ENCODE peak calls at places on chromosome 3, in four cellular contexts. D is OCI-LY7, M is H9, V is IMR-90. Q is an unnamed sample.

GRCh38 chr3:78878011-78878410 is 889.8 kb downstream of the ROBO1 start:
- DNase-seq in M (no peak), V (peak), D (no peak), Q (peak)

GRCh38 chr3:46208167-46208704 is at the start of gene CCR1:
- DNase-seq in V (peak), D (peak), M (peak), Q (peak)

GRCh38 chr3:25090869-25091453 is 337.1 kb upstream of the RARB start:
- DNase-seq in D (no peak), M (no peak), V (no peak), Q (no peak)

GRCh38 chr3:173501941-173502489 is 104.5 kb downstream of the NLGN1 start:
- DNase-seq in M (no peak), V (peak), D (no peak), Q (peak)

GRCh38 chr3:114389156-114389555 is 95.3 kb downstream of the TIGIT start:
- DNase-seq in V (no peak), M (no peak), D (no peak), Q (no peak)

GRCh38 chr3:62703423-62704167 is 171.6 kb downstream of the CADPS start:
- DNase-seq in V (no peak), M (no peak), D (no peak), Q (peak)

GRCh38 chr3:135516143-135516542 is 449.4 kb upstream of the PPP2R3A start:
- DNase-seq in D (no peak), V (peak), M (peak), Q (peak)

GRCh38 chr3:38168988-38169363 is 3.6 kb downstream of the OXSR1 start:
- DNase-seq in M (no peak), V (peak), D (no peak), Q (peak)

GRCh38 chr3:27758083-27758482 is 36.0 kb upstream of the EOMES start:
- DNase-seq in V (peak), M (no peak), D (no peak), Q (peak)

GRCh38 chr3:119219069-119219468 is 21.6 kb downstream of the B4GALT4 start:
- DNase-seq in D (no peak), V (no peak), M (no peak), Q (no peak)

GRCh38 chr3:98199020-98199419 is 32.5 kb downstream of the OR5H15 start:
- DNase-seq in D (no peak), V (no peak), M (no peak), Q (no peak)

GRCh38 chr3:19543212-19543841 is 390.7 kb downstream of the EFHB start:
- DNase-seq in M (peak), D (peak), V (no peak), Q (no peak)

GRCh38 chr3:4409415-4409814 is 57.7 kb downstream of the SUMF1 start:
- DNase-seq in M (no peak), V (no peak), D (no peak), Q (no peak)

GRCh38 chr3:55492976-55493375 is 5.9 kb upstream of the WNT5A start:
- DNase-seq in M (no peak), V (no peak), D (no peak), Q (no peak)

GRCh38 chr3:46107682-46108081 is 80.4 kb upstream of the XCR1 start:
- DNase-seq in M (no peak), V (no peak), D (no peak), Q (no peak)

GRCh38 chr3:123448503-123449091 is at the start of gene ADCY5:
- DNase-seq in M (peak), D (no peak), V (no peak), Q (no peak)

GRCh38 chr3:123695152-123695551 is 110.3 kb upstream of the HACD2 start:
- DNase-seq in V (no peak), M (no peak), D (no peak), Q (no peak)

GRCh38 chr3:50502584-50503423 is 630 bp downstream of the CACNA2D2 start:
- DNase-seq in M (peak), V (no peak), D (no peak), Q (no peak)

GRCh38 chr3:58998476-58999117 is 51.2 kb downstream of the CFAP20DC start:
- DNase-seq in M (no peak), V (peak), D (no peak), Q (peak)

GRCh38 chr3:45976191-45977091 is 19.2 kb downstream of the FYCO1 start:
- DNase-seq in V (no peak), D (no peak), M (no peak), Q (no peak)

GRCh38 chr3:120615863-120616599 is 19.9 kb downstream of the NDUFB4 start:
- DNase-seq in M (peak), D (no peak), V (peak), Q (peak)

GRCh38 chr3:156643729-156644389 is 30.5 kb upstream of the TIPARP start:
- DNase-seq in D (no peak), V (peak), M (no peak), Q (peak)

GRCh38 chr3:146156060-146156459 is 4.9 kb downstream of the PLOD2 start:
- DNase-seq in M (no peak), D (no peak), V (no peak), Q (no peak)

GRCh38 chr3:154538566-154539360 is 108.8 kb upstream of the GPR149 start:
- DNase-seq in V (no peak), M (no peak), D (no peak), Q (no peak)

GRCh38 chr3:126995926-126996512 is 13.1 kb downstream of the PLXNA1 start:
- DNase-seq in D (no peak), V (no peak), M (no peak), Q (no peak)

GRCh38 chr3:147002721-147003120 is 397.6 kb upstream of the PLSCR5 start:
- DNase-seq in V (no peak), D (no peak), M (no peak), Q (peak)

GRCh38 chr3:190519886-190520285 is 6.0 kb downstream of the IL1RAP start:
- DNase-seq in M (no peak), V (no peak), D (no peak), Q (no peak)

GRCh38 chr3:52405066-52405465 is 39.8 kb downstream of the SEMA3G start:
- DNase-seq in M (no peak), D (no peak), V (no peak), Q (no peak)
- TF ChIP-seq CTCF in M (no peak), D (no peak), V (no peak), Q (no peak)

GRCh38 chr3:23115171-23115877 is 87.8 kb upstream of the UBE2E2 start:
- DNase-seq in M (no peak), V (no peak), D (no peak), Q (no peak)

GRCh38 chr3:23112491-23112890 is 90.6 kb upstream of the UBE2E2 start:
- DNase-seq in V (no peak), D (no peak), M (peak), Q (no peak)

GRCh38 chr3:23114479-23114878 is 88.6 kb upstream of the UBE2E2 start:
- DNase-seq in M (no peak), V (no peak), D (no peak), Q (no peak)

GRCh38 chr3:23111799-23112198 is 91.3 kb upstream of the UBE2E2 start:
- DNase-seq in M (no peak), D (no peak), V (no peak), Q (no peak)

GRCh38 chr3:23113455-23114171 is 89.5 kb upstream of the UBE2E2 start:
- DNase-seq in D (no peak), M (no peak), V (peak), Q (peak)
- H3K4me2 ChIP-seq in D (no peak), M (no peak), V (no peak), Q (no peak)

GRCh38 chr3:187909871-187910270 is 164.6 kb upstream of the BCL6 start:
- DNase-seq in D (no peak), V (no peak), M (no peak), Q (peak)

GRCh38 chr3:187906416-187906815 is 161.1 kb upstream of the BCL6 start:
- DNase-seq in M (no peak), D (no peak), V (no peak), Q (no peak)

GRCh38 chr3:187902938-187903337 is 157.7 kb upstream of the BCL6 start:
- DNase-seq in V (peak), D (peak), M (no peak), Q (no peak)

GRCh38 chr3:187903697-187904096 is 158.4 kb upstream of the BCL6 start:
- DNase-seq in V (no peak), M (no peak), D (no peak), Q (no peak)

DNA sequence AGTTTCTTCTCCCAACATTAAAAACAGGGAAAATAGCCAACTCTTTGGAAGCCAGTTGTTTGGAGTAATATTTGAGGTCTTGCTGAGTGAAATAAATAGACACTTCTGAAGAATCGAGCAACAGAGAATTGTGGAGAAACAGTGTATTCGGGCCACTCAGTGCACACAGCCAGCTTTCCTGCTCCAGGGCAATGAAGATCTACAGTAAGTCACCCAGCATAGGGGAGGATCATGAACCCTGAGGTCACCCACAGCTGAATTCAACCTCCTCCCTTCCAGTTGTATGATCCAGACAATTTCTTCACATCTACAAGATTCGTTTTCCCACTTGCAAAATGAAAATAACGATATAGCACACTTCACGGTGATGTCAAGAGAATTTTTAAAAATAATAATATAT is 161.7 kb upstream of the BCL6 start:
- DNase-seq in M (no peak), D (no peak), V (no peak), Q (no peak)
- H3K27ac ChIP-seq in M (no peak), D (no peak), V (no peak), Q (no peak)

GRCh38 chr3:141077631-141078030 is 26.5 kb downstream of the SPSB4 start:
- DNase-seq in V (no peak), M (no peak), D (no peak), Q (no peak)

GRCh38 chr3:141074529-141074928 is 23.4 kb downstream of the SPSB4 start:
- DNase-seq in M (peak), D (no peak), V (no peak), Q (no peak)

GRCh38 chr3:141076026-141076797 is 25.1 kb downstream of the SPSB4 start:
- DNase-seq in M (no peak), V (no peak), D (no peak), Q (no peak)

GRCh38 chr3:141078200-141078599 is 27.1 kb downstream of the SPSB4 start:
- DNase-seq in D (no peak), M (no peak), V (no peak), Q (no peak)

DNA sequence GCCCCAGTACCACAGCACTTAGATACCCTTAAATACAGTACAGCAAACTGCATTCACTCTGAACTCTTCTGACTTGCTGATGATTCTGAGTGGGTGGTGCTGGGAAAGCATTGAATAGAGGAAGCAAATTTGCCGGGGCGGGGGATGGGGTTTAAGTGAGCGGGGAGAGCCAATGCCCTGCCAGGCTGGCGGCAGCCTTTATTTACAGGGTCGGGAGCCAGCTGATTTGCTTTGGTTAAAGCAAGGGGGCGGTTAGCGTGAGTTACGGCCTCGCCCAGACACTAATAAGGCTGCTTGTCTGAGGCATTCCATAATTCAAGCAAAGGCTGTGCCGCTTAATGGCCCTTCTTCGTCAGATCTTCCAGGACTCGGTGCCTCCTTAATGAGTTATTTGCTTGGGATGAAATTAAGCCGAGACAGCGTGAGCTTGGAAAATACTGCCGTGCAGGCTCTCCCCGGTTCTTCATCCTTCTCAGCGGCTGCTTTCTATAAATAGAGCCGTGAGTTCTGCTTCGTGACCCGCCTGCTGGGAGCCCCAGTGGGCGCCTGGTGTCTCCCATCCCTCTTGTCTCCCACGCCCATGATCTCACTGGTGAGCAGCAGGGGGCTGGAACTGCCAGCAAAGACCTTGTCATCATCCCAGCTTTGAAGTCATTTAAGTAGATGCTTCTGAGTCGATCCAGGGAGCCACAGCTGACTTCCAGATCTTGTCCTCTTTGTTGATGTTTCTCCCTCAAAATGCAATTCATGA is 25.8 kb downstream of the SPSB4 start:
- DNase-seq in D (no peak), V (peak), M (peak), Q (peak)
- TF ChIP-seq CTCF in D (no peak), V (no peak), M (no peak), Q (no peak)

GRCh38 chr3:185549651-185550111 is 2.7 kb downstream of the LIPH start:
- DNase-seq in D (no peak), V (peak), M (no peak), Q (peak)
- H3K4me2 ChIP-seq in D (no peak), V (peak), M (no peak), Q (peak)

DNA sequence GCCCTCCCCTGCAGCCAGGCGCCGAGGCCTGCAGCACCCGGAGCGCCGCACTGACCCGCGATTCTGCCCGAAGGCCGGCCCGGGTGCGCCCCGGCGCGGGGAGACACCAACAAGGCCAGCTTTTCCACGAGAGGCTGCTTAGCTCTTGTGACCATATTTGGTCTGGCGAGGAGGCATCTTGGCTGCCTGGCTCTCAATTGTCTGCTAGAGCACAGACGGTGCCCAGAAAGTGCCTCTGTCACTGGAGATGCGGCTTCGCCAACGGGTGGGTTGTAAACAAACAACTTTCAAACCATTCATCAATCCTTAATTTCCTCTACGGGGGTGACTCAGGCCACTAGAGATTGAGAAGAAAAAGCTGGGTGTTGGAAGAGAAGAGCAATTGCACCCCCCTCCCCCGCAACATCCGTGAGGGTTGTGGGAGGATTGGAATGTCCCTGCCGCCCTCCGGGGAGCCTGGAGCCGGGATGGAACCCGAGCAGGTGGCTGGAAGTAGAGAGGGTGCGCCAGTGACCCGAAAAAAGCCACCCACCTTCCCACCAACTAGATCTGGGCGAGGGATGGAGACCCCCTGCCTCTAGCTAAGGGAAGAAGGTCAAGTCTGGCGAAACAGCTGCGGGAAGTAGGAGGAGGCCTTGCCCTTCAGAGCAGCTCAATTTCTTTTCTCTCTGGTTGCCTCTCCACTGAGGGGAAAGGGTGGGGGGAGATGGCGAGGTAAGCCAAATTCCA is 783 bp upstream of the WWTR1 start:
- DNase-seq in M (peak), V (peak), D (no peak), Q (peak)
- H3K27ac ChIP-seq in M (peak), V (peak), D (no peak), Q (peak)

DNA sequence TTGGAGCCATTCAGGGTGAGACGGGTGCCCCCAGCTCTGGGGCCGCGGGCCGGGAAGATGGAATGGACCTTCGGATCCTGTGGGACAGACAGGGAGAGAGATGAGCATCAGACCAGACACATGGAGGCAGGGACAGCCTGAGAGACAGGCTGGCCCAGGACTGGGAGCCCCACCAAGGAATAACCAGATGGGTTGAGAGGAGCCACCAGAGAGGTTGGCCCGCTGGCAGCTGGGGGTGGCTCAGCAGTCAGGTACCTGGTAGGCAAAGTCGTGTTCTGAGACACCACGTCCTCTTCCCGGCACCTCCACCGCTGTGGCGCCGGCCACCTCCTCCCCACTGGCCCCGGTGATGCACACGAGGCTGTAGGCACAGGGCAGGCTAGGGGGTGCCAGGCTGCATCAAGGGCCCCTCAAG is 13.8 kb downstream of the PLXNB1 start:
- DNase-seq in M (no peak), D (no peak), V (no peak), Q (no peak)
- TF ChIP-seq CTCF in M (no peak), D (no peak), V (no peak), Q (no peak)

DNA sequence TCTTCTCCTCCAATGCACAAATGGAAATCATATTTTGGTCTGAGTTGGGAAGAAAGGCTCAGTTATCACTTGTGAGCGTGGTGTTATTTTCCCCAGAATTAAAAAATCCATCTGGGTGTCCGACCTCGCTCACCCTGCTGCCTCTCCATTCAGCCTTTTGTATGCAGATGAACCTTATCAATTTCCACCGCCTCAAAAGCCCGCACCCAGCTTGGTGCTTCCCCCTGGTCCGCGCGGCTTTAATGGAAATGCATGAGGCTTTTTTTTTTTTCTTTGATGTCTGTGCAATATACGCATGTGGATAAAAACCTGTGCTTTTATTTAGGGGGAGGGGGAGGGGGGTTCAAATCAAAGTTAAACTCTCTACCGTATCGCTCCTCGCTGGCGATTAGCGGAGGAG is 121.8 kb upstream of the SOX14 start:
- DNase-seq in M (no peak), D (no peak), V (no peak), Q (no peak)
- H3K4me2 ChIP-seq in M (peak), D (no peak), V (no peak), Q (no peak)